ENCODE peak calls at places on chromosomes 16 and 17, in nine cellular contexts. A is CD4-positive, alpha-beta memory T cell; S is CD8-positive, alpha-beta memory T cell; T is Ammon's horn; B is NCI-H345; Q is ACHN; X is GM23248; P is prostate gland; R is HS-5. L is an unnamed sample.

GRCh38 chr17:45129426-45129939 is 2.8 kb downstream of the PLCD3 start:
- DNase-seq in X (peak), Q (peak), A (no peak), B (no peak), R (no peak), P (no peak), S (no peak), T (no peak), L (no peak)

GRCh38 chr17:77959216-77959925 is 868 bp downstream of the TNRC6C start:
- DNase-seq in A (peak), B (peak), P (peak), Q (no peak), X (peak), T (no peak), R (no peak), S (no peak), L (no peak)

GRCh38 chr16:86722970-86723369 is 144.6 kb downstream of the FOXL1 start:
- DNase-seq in S (no peak), A (no peak), T (no peak), Q (no peak), B (no peak), R (no peak), P (no peak), X (peak), L (no peak)

GRCh38 chr16:66923866-66924265 is 1.5 kb downstream of the RRAD start:
- DNase-seq in A (no peak), S (no peak), P (no peak), T (no peak), R (no peak), X (no peak), B (no peak), Q (no peak), L (no peak)

GRCh38 chr17:45793999-45794540 is 9.9 kb downstream of the CRHR1 start:
- DNase-seq in R (no peak), A (no peak), P (no peak), B (no peak), Q (no peak), S (no peak), T (no peak), X (no peak), L (no peak)

GRCh38 chr17:44663095-44663494 is 6.8 kb downstream of the MEIOC start:
- DNase-seq in X (no peak), B (no peak), Q (no peak), S (no peak), T (no peak), P (no peak), R (no peak), A (no peak), L (no peak)

GRCh38 chr16:87582221-87582965 is 19.9 kb upstream of the JPH3 start:
- DNase-seq in X (peak), B (no peak), T (peak), Q (peak), P (no peak), A (no peak), S (no peak), R (no peak), L (peak)

GRCh38 chr17:7634384-7634783 is 4.4 kb downstream of the SHBG start:
- DNase-seq in X (peak), S (no peak), B (peak), Q (peak), P (no peak), T (peak), A (no peak), R (no peak), L (peak)

GRCh38 chr17:30472238-30472890 is 4.8 kb upstream of the GOSR1 start:
- DNase-seq in Q (no peak), A (no peak), X (no peak), T (no peak), B (no peak), R (no peak), P (peak), S (no peak), L (no peak)